ENCODE peak calls at places on chromosomes 11 and 22, in eight cellular contexts. P is brain microvascular endothelial cell, U is right lobe of liver, G is heart left ventricle, D is tibial nerve, Q is fibroblast of pulmonary artery, V is left ventricle myocardium inferior, Z is neural progenitor cell. I is an unnamed sample.

GRCh38 chr11:125881291-125881690 is 6.2 kb upstream of the HYLS1 start:
- DNase-seq in P (no peak), U (no peak), G (no peak), D (no peak), Q (no peak), V (no peak), Z (no peak), I (no peak)

GRCh38 chr22:24141586-24141985 is 39.7 kb upstream of the SUSD2 start:
- DNase-seq in P (no peak), U (no peak), G (no peak), D (no peak), Q (no peak), V (no peak), Z (no peak), I (peak)

GRCh38 chr11:28874706-28875105 is 766.5 kb downstream of the METTL15 start:
- DNase-seq in P (no peak), U (no peak), G (no peak), D (no peak), Q (no peak), V (no peak), Z (no peak), I (no peak)

GRCh38 chr11:76699461-76700091 is 29.0 kb upstream of the LRRC32 start:
- DNase-seq in P (no peak), U (no peak), G (peak), D (no peak), Q (no peak), V (no peak), Z (no peak), I (peak)

GRCh38 chr22:30287626-30288413 is 1.5 kb downstream of the CASTOR1 start:
- DNase-seq in P (peak), U (peak), G (peak), D (peak), Q (peak), V (peak), Z (peak), I (peak)

GRCh38 chr11:110148775-110149744 is 55.9 kb downstream of the ZC3H12C start:
- DNase-seq in P (peak), U (no peak), G (no peak), D (no peak), Q (peak), V (no peak), Z (no peak), I (peak)

GRCh38 chr11:126397016-126397415 is 41.5 kb downstream of the ST3GAL4 start:
- DNase-seq in P (no peak), U (no peak), G (no peak), D (peak), Q (no peak), V (no peak), Z (no peak), I (no peak)

GRCh38 chr11:125517116-125517804 is 21.2 kb upstream of the FEZ1 start:
- DNase-seq in P (peak), U (no peak), G (no peak), D (no peak), Q (peak), V (no peak), Z (peak), I (peak)

GRCh38 chr11:81220166-81220895 is 1513.3 kb downstream of the FAM181B start:
- DNase-seq in P (peak), U (no peak), G (no peak), D (no peak), Q (no peak), V (no peak), Z (no peak), I (no peak)

GRCh38 chr22:44193537-44193896 is 12.8 kb downstream of the PARVG start:
- DNase-seq in P (no peak), U (no peak), G (no peak), D (no peak), Q (no peak), V (no peak), Z (no peak), I (no peak)

GRCh38 chr11:10387209-10388083 is 67.6 kb upstream of the AMPD3 start:
- DNase-seq in P (peak), U (no peak), G (no peak), D (peak), Q (peak), V (peak), Z (no peak), I (peak)

GRCh38 chr22:42747701-42748513 is 27.2 kb upstream of the A4GALT start:
- DNase-seq in P (peak), U (no peak), G (no peak), D (no peak), Q (peak), V (no peak), Z (peak), I (peak)

GRCh38 chr11:84316866-84317560 is 1030.8 kb upstream of the CCDC90B start:
- DNase-seq in P (peak), U (no peak), G (peak), D (no peak), Q (peak), V (no peak), Z (peak), I (peak)

GRCh38 chr22:36640106-36640672 is 63.4 kb downstream of the CACNG2 start:
- DNase-seq in P (no peak), U (no peak), G (no peak), D (no peak), Q (no peak), V (no peak), Z (peak), I (no peak)

GRCh38 chr11:33266418-33267215 is 9.4 kb downstream of the HIPK3 start:
- DNase-seq in P (peak), U (no peak), G (no peak), D (no peak), Q (peak), V (peak), Z (no peak), I (peak)

GRCh38 chr11:17845431-17845881 is 110.9 kb downstream of the KCNC1 start:
- DNase-seq in P (peak), U (no peak), G (no peak), D (no peak), Q (peak), V (no peak), Z (no peak), I (peak)

GRCh38 chr22:19525116-19525660 is 978 bp upstream of the CLDN5 start:
- DNase-seq in P (no peak), U (no peak), G (no peak), D (no peak), Q (no peak), V (peak), Z (no peak), I (no peak)

GRCh38 chr11:59145534-59145933 is 2.9 kb downstream of the FAM111A start:
- DNase-seq in P (no peak), U (no peak), G (no peak), D (no peak), Q (peak), V (no peak), Z (no peak), I (peak)

GRCh38 chr11:33263549-33263948 is 6.4 kb downstream of the HIPK3 start:
- DNase-seq in P (no peak), U (no peak), G (no peak), D (no peak), Q (no peak), V (no peak), Z (no peak), I (no peak)

GRCh38 chr11:70467196-70468085 is 69.1 kb downstream of the CTTN start:
- DNase-seq in P (peak), U (no peak), G (peak), D (peak), Q (peak), V (peak), Z (peak), I (peak)

GRCh38 chr22:42078469-42079318 is 806 bp upstream of the SMDT1 start:
- DNase-seq in P (no peak), U (no peak), G (no peak), D (no peak), Q (peak), V (no peak), Z (no peak), I (peak)

DNA sequence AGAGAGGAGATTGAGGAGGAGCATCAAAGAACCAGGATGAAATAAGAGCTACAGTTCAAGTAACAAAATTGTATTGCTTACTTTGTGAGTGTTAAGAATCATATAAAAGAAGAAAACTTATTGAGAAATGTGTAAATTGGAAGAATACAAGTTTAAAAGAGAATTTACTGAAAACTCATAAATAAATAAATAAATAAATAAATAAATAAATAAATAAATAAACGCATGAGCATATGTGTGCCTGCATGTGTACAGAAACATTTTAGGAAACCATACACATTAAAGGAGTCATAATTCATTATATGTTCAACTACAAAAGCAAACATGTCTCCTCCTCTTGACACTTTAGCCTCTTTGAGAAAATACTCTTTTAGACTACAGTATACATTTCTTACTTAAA is 42.6 kb downstream of the CNTN5 start:
- DNase-seq in P (no peak), U (no peak), G (no peak), D (no peak), Q (no peak), V (no peak), Z (no peak), I (no peak)
- TF ChIP-seq CTCF in P (no peak), U (no peak), G (no peak), D (no peak), Q (no peak), V (no peak), Z (no peak), I (no peak)

GRCh38 chr11:131248588-131248987 is 121.8 kb upstream of the NTM start:
- DNase-seq in P (no peak), U (no peak), G (no peak), D (no peak), Q (no peak), V (no peak), Z (no peak), I (peak)

GRCh38 chr11:131246156-131246555 is 124.3 kb upstream of the NTM start:
- DNase-seq in P (no peak), U (no peak), G (no peak), D (no peak), Q (no peak), V (no peak), Z (peak), I (no peak)

GRCh38 chr11:131242616-131243015 is 127.8 kb upstream of the NTM start:
- DNase-seq in P (no peak), U (no peak), G (no peak), D (no peak), Q (no peak), V (no peak), Z (no peak), I (no peak)

GRCh38 chr11:131246589-131247164 is 123.7 kb upstream of the NTM start:
- DNase-seq in P (no peak), U (no peak), G (no peak), D (no peak), Q (no peak), V (peak), Z (peak), I (peak)
- H3K4me3 ChIP-seq in P (no peak), U (no peak), G (no peak), D (no peak), Q (no peak), V (no peak), Z (no peak), I (no peak)

DNA sequence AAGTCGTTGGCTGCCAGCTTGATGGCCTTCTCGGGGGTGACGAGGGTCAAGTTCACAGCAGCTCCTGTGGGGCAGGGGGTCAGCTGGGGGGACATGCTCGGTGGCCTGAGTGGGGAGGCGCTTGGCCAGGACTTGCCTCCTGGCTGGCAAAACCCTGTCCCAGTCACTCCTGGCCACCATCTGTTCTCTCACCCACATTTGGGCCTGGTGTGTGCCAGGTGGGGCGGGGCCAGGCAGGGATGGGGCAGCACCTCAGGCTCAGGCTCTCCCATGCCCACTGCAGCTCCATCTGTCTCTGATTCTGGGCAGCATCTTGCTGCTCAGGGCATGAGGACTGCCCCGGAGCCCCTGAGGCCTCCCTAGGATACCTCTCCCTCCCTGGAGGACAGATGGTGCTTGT is 3.7 kb upstream of the CEND1 start:
- DNase-seq in P (no peak), U (no peak), G (no peak), D (no peak), Q (no peak), V (no peak), Z (no peak), I (no peak)
- TF ChIP-seq CTCF in P (no peak), U (no peak), G (no peak), D (no peak), Q (no peak), V (no peak), Z (no peak), I (no peak)

DNA sequence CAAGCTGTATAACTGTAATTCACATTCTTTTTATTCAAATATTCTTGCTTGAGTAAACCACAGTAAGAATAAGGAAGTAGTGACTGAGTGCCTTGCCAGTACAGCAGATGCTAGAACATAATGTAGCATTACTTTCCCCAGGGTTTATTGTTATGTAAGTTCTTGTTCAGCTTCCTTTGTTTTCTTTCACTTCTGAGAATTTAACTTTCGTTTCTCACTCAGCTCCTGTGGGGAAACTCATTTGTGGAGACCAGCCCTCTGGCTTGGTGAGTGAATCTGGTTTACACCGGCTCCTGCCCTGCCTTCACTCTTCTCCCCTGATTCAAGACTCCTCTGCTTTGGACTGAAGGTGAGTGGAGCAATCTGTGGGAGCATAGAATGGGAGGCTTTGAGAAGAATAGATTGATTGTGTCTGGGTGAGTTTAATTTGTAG is at the start of gene TRIM22:
- DNase-seq in P (peak), U (no peak), G (peak), D (no peak), Q (peak), V (peak), Z (peak), I (peak)
- H3K4me3 ChIP-seq in P (peak), U (peak), G (peak), D (peak), Q (peak), V (peak), Z (peak), I (peak)

GRCh38 chr11:60915250-60915914 is 1.4 kb downstream of the TMEM109 start:
- DNase-seq in P (peak), U (no peak), G (no peak), D (peak), Q (peak), V (peak), Z (peak), I (peak)

GRCh38 chr11:60913793-60914619 is at the start of gene TMEM109:
- DNase-seq in P (peak), U (peak), G (peak), D (peak), Q (peak), V (peak), Z (peak), I (peak)

GRCh38 chr11:60912851-60913550 is 957 bp upstream of the TMEM109 start:
- DNase-seq in P (no peak), U (no peak), G (no peak), D (no peak), Q (no peak), V (no peak), Z (peak), I (no peak)

GRCh38 chr11:60916669-60917206 is 2.8 kb downstream of the TMEM109 start:
- DNase-seq in P (no peak), U (no peak), G (no peak), D (no peak), Q (no peak), V (no peak), Z (no peak), I (no peak)

GRCh38 chr11:60914620-60915249 is 777 bp downstream of the TMEM109 start:
- DNase-seq in P (no peak), U (peak), G (no peak), D (no peak), Q (peak), V (no peak), Z (peak), I (peak)
- TF ChIP-seq CTCF in P (no peak), U (no peak), G (no peak), D (no peak), Q (no peak), V (no peak), Z (no peak), I (no peak)